ENCODE peak calls at places on chromosomes 6 and 20, in five cellular contexts. Q, J, P, W and I are unnamed samples.

GRCh38 chr20:31712564-31713311 is 9.9 kb downstream of the BCL2L1 start:
- DNase-seq in W (peak; percentile 88), J (no peak), P (no peak), Q (no peak), I (no peak)

GRCh38 chr6:138722425-138723371 is 50.9 kb upstream of the CCDC28A start:
- DNase-seq in J (no peak), P (peak; percentile 20), Q (no peak), W (no peak), I (no peak)

GRCh38 chr6:112620832-112621569 is 273.9 kb downstream of the RFPL4B start:
- DNase-seq in J (no peak), Q (no peak), P (no peak), W (no peak), I (no peak)

GRCh38 chr6:84137989-84138575 is 89.4 kb downstream of the CEP162 start:
- DNase-seq in W (no peak), J (no peak), Q (no peak), P (no peak), I (no peak)

GRCh38 chr6:110532401-110532800 is 56.0 kb upstream of the SLC22A16 start:
- DNase-seq in W (no peak), P (no peak), J (no peak), Q (no peak), I (no peak)

GRCh38 chr6:159745081-159745480 is 16.8 kb upstream of the ACAT2 start:
- DNase-seq in Q (no peak), J (no peak), W (no peak), P (no peak), I (no peak)

GRCh38 chr6:134138226-134138975 is 86.0 kb upstream of the SLC2A12 start:
- DNase-seq in Q (no peak), P (peak; percentile 67), J (no peak), W (no peak), I (no peak)

GRCh38 chr20:44725852-44726251 is 10.7 kb downstream of the CCN5 start:
- DNase-seq in W (no peak), J (no peak), Q (no peak), P (no peak), I (no peak)

GRCh38 chr6:30740993-30741784 is 1.3 kb downstream of the FLOT1 start:
- DNase-seq in W (no peak), Q (no peak), P (no peak), J (no peak), I (no peak)

GRCh38 chr6:97497713-97498331 is 214.8 kb upstream of the MMS22L start:
- DNase-seq in W (peak; percentile 37), Q (peak; percentile 45), J (peak; percentile 4), P (no peak), I (peak; percentile 16)

GRCh38 chr6:128532110-128532509 is 11.7 kb upstream of the PTPRK start:
- DNase-seq in W (no peak), P (no peak), Q (no peak), J (no peak), I (no peak)

GRCh38 chr20:48260370-48260769 is 475.1 kb upstream of the SULF2 start:
- DNase-seq in Q (no peak), P (no peak), J (no peak), W (peak; percentile 66), I (no peak)

GRCh38 chr6:93323630-93324029 is 95.7 kb downstream of the EPHA7 start:
- DNase-seq in P (no peak), J (no peak), Q (no peak), W (no peak), I (no peak)

GRCh38 chr6:155524249-155524651 is 68.6 kb upstream of the NOX3 start:
- DNase-seq in Q (no peak), J (no peak), P (peak; percentile 28), W (no peak), I (no peak)

GRCh38 chr6:40906759-40907158 is 132.3 kb downstream of the UNC5CL start:
- DNase-seq in J (no peak), P (no peak), Q (no peak), W (no peak), I (no peak)

GRCh38 chr6:134853111-134854055 is 96.5 kb downstream of the ALDH8A1 start:
- DNase-seq in W (no peak), Q (no peak), J (no peak), P (peak; percentile 23), I (no peak)

GRCh38 chr20:24838551-24839530 is 110.2 kb upstream of the CST7 start:
- DNase-seq in P (no peak), Q (no peak), W (no peak), J (no peak), I (no peak)

GRCh38 chr20:46055269-46055668 is 26.3 kb downstream of the SLC12A5 start:
- DNase-seq in P (no peak), J (no peak), Q (no peak), W (no peak), I (no peak)
- H3K27me3 ChIP-seq in P (peaks cover 3% of the 10 kb centered on the region), J (peaks cover 4% of the 10 kb centered on the region), Q (peaks cover 4% of the 10 kb centered on the region), W (peaks cover 4% of the 10 kb centered on the region), I (no peaks in the 10 kb centered on the region)

DNA sequence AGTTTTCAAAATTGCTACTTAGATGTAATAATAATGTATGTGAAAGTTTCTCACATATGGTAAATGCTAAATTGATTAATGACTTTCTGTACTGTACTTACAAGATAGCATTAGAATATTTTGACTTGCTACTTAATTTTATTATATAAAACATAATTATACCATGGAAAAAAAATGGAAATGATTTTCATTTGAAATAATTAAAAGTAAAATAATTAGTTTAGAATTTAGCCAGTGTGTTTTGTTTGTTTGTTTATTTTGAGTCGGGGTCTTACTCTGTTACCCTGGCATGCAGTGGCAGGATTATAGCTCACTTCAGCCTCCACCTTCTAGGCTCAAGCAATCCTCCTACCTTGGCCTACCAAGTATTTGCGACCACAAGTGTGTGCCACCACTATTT is 7.1 kb downstream of the STXBP5 start:
- DNase-seq in J (no peak), Q (no peak), W (no peak), P (no peak), I (no peak)
- H3K4me3 ChIP-seq in J (no peak overlapping the region), Q (no peak overlapping the region), W (no peak overlapping the region), P (no peak overlapping the region), I (no peak overlapping the region)

GRCh38 chr6:19691465-19692167 is 145.6 kb upstream of the ID4 start:
- DNase-seq in W (no peak), J (no peak), Q (no peak), P (no peak), I (no peak)

GRCh38 chr6:19690676-19691075 is 146.5 kb upstream of the ID4 start:
- DNase-seq in W (no peak), Q (no peak), P (no peak), J (no peak), I (no peak)

GRCh38 chr6:19697744-19698290 is 139.4 kb upstream of the ID4 start:
- DNase-seq in J (no peak), W (no peak), Q (no peak), P (peak; percentile 59), I (no peak)

GRCh38 chr6:19694697-19695096 is 142.5 kb upstream of the ID4 start:
- DNase-seq in W (no peak), P (no peak), J (no peak), Q (no peak), I (no peak)

GRCh38 chr6:19692506-19693298 is 144.5 kb upstream of the ID4 start:
- DNase-seq in Q (no peak), W (no peak), P (no peak), J (no peak), I (no peak)
- H3K27me3 ChIP-seq in Q (no peaks in the 10 kb centered on the region), W (no peaks in the 10 kb centered on the region), P (peaks cover 6% of the 10 kb centered on the region), J (peaks cover 4% of the 10 kb centered on the region), I (peaks cover 15% of the 10 kb centered on the region)

GRCh38 chr20:62369508-62370114 is 2.5 kb upstream of the LAMA5 start:
- DNase-seq in Q (no peak), P (no peak), W (no peak), J (no peak), I (no peak)
- H3K4me3 ChIP-seq in Q (no peak overlapping the region), P (no peak overlapping the region), W (no peak overlapping the region), J (no peak overlapping the region), I (no peak overlapping the region)

GRCh38 chr20:51560042-51560441 is 17.5 kb upstream of the NFATC2 start:
- DNase-seq in P (no peak), Q (no peak), W (no peak), J (no peak), I (no peak)

GRCh38 chr20:51562027-51562333 is 19.5 kb upstream of the NFATC2 start:
- DNase-seq in W (no peak), P (no peak), Q (peak; percentile 12), J (no peak), I (no peak)

GRCh38 chr20:51563141-51563596 is 20.6 kb upstream of the NFATC2 start:
- DNase-seq in J (no peak), W (no peak), Q (no peak), P (no peak), I (no peak)

GRCh38 chr20:51562334-51563140 is 20.0 kb upstream of the NFATC2 start:
- DNase-seq in J (no peak), W (peak; percentile 89), Q (peak; percentile 18), P (peak; percentile 89), I (no peak)

GRCh38 chr20:51560550-51561307 is 18.2 kb upstream of the NFATC2 start:
- DNase-seq in J (no peak), Q (no peak), P (no peak), W (no peak), I (no peak)
- H3K27me3 ChIP-seq in J (peaks cover 52% of the 10 kb centered on the region), Q (peaks cover 39% of the 10 kb centered on the region), P (no peaks in the 10 kb centered on the region), W (no peaks in the 10 kb centered on the region), I (peaks cover 39% of the 10 kb centered on the region)